ENCODE peak calls at places on chromosome X, in seven cellular contexts. G, F, N, V, I, Z and A are unnamed samples.

GRCh38 chrX:153353416-153353815 is 19.5 kb downstream of the ZNF275 start:
- DNase-seq in G (no peak), F (peak; percentile 3), N (no peak), V (no peak), I (no peak), Z (no peak), A (peak; percentile 27)

GRCh38 chrX:21745756-21746155 is 12.2 kb downstream of the SMPX start:
- DNase-seq in G (peak; percentile 63), F (peak; percentile 20), N (peak; percentile 43), V (peak; percentile 49), I (no peak), Z (peak; percentile 2), A (no peak)

GRCh38 chrX:13130776-13131175 is 86.4 kb upstream of the FAM9C start:
- DNase-seq in G (no peak), F (no peak), N (no peak), V (no peak), I (no peak), Z (no peak), A (no peak)

GRCh38 chrX:153924149-153924861 is 1.8 kb downstream of the ARHGAP4 start:
- DNase-seq in G (peak; percentile 37), F (peak; percentile 45), N (no peak), V (peak; percentile 60), I (no peak), Z (peak; percentile 10), A (peak; percentile 38)

GRCh38 chrX:39829965-39830364 is 267.8 kb downstream of the BCOR start:
- DNase-seq in G (no peak), F (no peak), N (no peak), V (no peak), I (no peak), Z (no peak), A (no peak)

GRCh38 chrX:132750312-132751042 is 208.0 kb downstream of the HS6ST2 start:
- DNase-seq in G (no peak), F (no peak), N (no peak), V (no peak), I (no peak), Z (no peak), A (no peak)

GRCh38 chrX:17527932-17528331 is 152.9 kb downstream of the NHS start:
- DNase-seq in G (no peak), F (no peak), N (no peak), V (no peak), I (no peak), Z (no peak), A (no peak)

GRCh38 chrX:136689441-136689840 is 41.5 kb downstream of the CD40LG start:
- DNase-seq in G (no peak), F (no peak), N (peak; percentile 47), V (no peak), I (no peak), Z (no peak), A (no peak)

GRCh38 chrX:66863721-66864120 is 224.8 kb upstream of the EDA2R start:
- DNase-seq in G (peak; percentile 28), F (no peak), N (no peak), V (no peak), I (no peak), Z (no peak), A (no peak)

GRCh38 chrX:8927066-8927465 is 106.9 kb downstream of the FAM9B start:
- DNase-seq in G (no peak), F (no peak), N (no peak), V (no peak), I (no peak), Z (no peak), A (no peak)

GRCh38 chrX:11363069-11363594 is 69.9 kb downstream of the AMELX start:
- DNase-seq in G (no peak), F (no peak), N (no peak), V (no peak), I (no peak), Z (no peak), A (no peak)

GRCh38 chrX:101462892-101463291 is 22.4 kb upstream of the ARMCX4 start:
- DNase-seq in G (no peak), F (peak; percentile 55), N (peak; percentile 24), V (peak; percentile 52), I (no peak), Z (no peak), A (no peak)

GRCh38 chrX:77785400-77785745 is 643 bp downstream of the ATRX start:
- DNase-seq in G (peak; percentile 13), F (no peak), N (no peak), V (peak; percentile 45), I (no peak), Z (no peak), A (peak; percentile 39)

GRCh38 chrX:134526399-134526798 is 66.4 kb downstream of the HPRT1 start:
- DNase-seq in G (no peak), F (no peak), N (no peak), V (peak; percentile 28), I (no peak), Z (no peak), A (no peak)

GRCh38 chrX:131058136-131058868 is at the start of gene ARHGAP36:
- DNase-seq in G (peak; percentile 16), F (no peak), N (no peak), V (peak; percentile 5), I (no peak), Z (no peak), A (no peak)

GRCh38 chrX:96987228-96987627 is 103.5 kb downstream of the RPA4 start:
- DNase-seq in G (no peak), F (no peak), N (peak; percentile 7), V (peak; percentile 26), I (no peak), Z (no peak), A (no peak)

GRCh38 chrX:56728752-56729151 is 291 bp upstream of the NBDY start:
- DNase-seq in G (peak; percentile 19), F (peak; percentile 60), N (peak; percentile 8), V (peak; percentile 41), I (no peak), Z (peak; percentile 1), A (peak; percentile 29)

GRCh38 chrX:40130207-40130606 is 32.4 kb upstream of the BCOR start:
- DNase-seq in G (no peak), F (no peak), N (peak; percentile 65), V (peak; percentile 79), I (no peak), Z (no peak), A (no peak)